ENCODE peak calls at places on chromosomes 3 and 15, in ten cellular contexts. One of them, this sample, is unnamed.

GRCh38 chr3:192819001-192819569 is 91.7 kb upstream of the FGF12 start:
- DNase-seq in progenitor cell of endocrine pancreas: no peak
- DNase-seq in A549: peak
- DNase-seq in thoracic aorta: no peak
- DNase-seq in Calu3: peak
- DNase-seq in CD4-positive, alpha-beta T cell: no peak
- DNase-seq in OCI-LY7: no peak
- DNase-seq in left lung: no peak
- DNase-seq in heart left ventricle: no peak
- DNase-seq in IMR-90: peak
- DNase-seq in this sample: no peak

GRCh38 chr3:150238995-150239612 is 169.0 kb upstream of the TSC22D2 start:
- DNase-seq in thoracic aorta: no peak
- DNase-seq in left lung: no peak
- DNase-seq in CD4-positive, alpha-beta T cell: no peak
- DNase-seq in heart left ventricle: no peak
- DNase-seq in OCI-LY7: no peak
- DNase-seq in A549: peak
- DNase-seq in Calu3: peak
- DNase-seq in IMR-90: no peak
- DNase-seq in progenitor cell of endocrine pancreas: no peak
- DNase-seq in this sample: no peak

GRCh38 chr15:78308422-78309021 is 9.1 kb upstream of the SKIC8 start:
- DNase-seq in A549: peak
- DNase-seq in progenitor cell of endocrine pancreas: peak
- DNase-seq in Calu3: peak
- DNase-seq in thoracic aorta: no peak
- DNase-seq in OCI-LY7: peak
- DNase-seq in IMR-90: peak
- DNase-seq in heart left ventricle: peak
- DNase-seq in left lung: peak
- DNase-seq in CD4-positive, alpha-beta T cell: peak
- DNase-seq in this sample: no peak

GRCh38 chr3:38837358-38837757 is 21.3 kb upstream of the SCN10A start:
- DNase-seq in left lung: no peak
- DNase-seq in thoracic aorta: no peak
- DNase-seq in heart left ventricle: no peak
- DNase-seq in Calu3: no peak
- DNase-seq in progenitor cell of endocrine pancreas: no peak
- DNase-seq in OCI-LY7: no peak
- DNase-seq in A549: no peak
- DNase-seq in IMR-90: no peak
- DNase-seq in CD4-positive, alpha-beta T cell: no peak
- DNase-seq in this sample: no peak

GRCh38 chr15:92821491-92822116 is 78.5 kb upstream of the CHD2 start:
- DNase-seq in heart left ventricle: no peak
- DNase-seq in A549: no peak
- DNase-seq in left lung: no peak
- DNase-seq in progenitor cell of endocrine pancreas: no peak
- DNase-seq in OCI-LY7: no peak
- DNase-seq in thoracic aorta: no peak
- DNase-seq in CD4-positive, alpha-beta T cell: no peak
- DNase-seq in IMR-90: peak
- DNase-seq in Calu3: no peak
- DNase-seq in this sample: no peak

GRCh38 chr3:7977245-7978103 is 524.1 kb upstream of the LMCD1 start:
- DNase-seq in left lung: no peak
- DNase-seq in CD4-positive, alpha-beta T cell: no peak
- DNase-seq in Calu3: peak
- DNase-seq in thoracic aorta: no peak
- DNase-seq in A549: peak
- DNase-seq in heart left ventricle: peak
- DNase-seq in IMR-90: no peak
- DNase-seq in OCI-LY7: peak
- DNase-seq in progenitor cell of endocrine pancreas: no peak
- DNase-seq in this sample: no peak

GRCh38 chr3:139772539-139773500 is 95.0 kb upstream of the NMNAT3 start:
- DNase-seq in CD4-positive, alpha-beta T cell: no peak
- DNase-seq in Calu3: peak
- DNase-seq in thoracic aorta: no peak
- DNase-seq in left lung: no peak
- DNase-seq in IMR-90: peak
- DNase-seq in A549: no peak
- DNase-seq in heart left ventricle: no peak
- DNase-seq in OCI-LY7: no peak
- DNase-seq in progenitor cell of endocrine pancreas: no peak
- DNase-seq in this sample: no peak

GRCh38 chr3:151625057-151625456 is 108.7 kb upstream of the AADACL2 start:
- DNase-seq in progenitor cell of endocrine pancreas: no peak
- DNase-seq in CD4-positive, alpha-beta T cell: no peak
- DNase-seq in left lung: no peak
- DNase-seq in A549: no peak
- DNase-seq in OCI-LY7: no peak
- DNase-seq in thoracic aorta: no peak
- DNase-seq in Calu3: no peak
- DNase-seq in heart left ventricle: no peak
- DNase-seq in IMR-90: no peak
- DNase-seq in this sample: no peak

DNA sequence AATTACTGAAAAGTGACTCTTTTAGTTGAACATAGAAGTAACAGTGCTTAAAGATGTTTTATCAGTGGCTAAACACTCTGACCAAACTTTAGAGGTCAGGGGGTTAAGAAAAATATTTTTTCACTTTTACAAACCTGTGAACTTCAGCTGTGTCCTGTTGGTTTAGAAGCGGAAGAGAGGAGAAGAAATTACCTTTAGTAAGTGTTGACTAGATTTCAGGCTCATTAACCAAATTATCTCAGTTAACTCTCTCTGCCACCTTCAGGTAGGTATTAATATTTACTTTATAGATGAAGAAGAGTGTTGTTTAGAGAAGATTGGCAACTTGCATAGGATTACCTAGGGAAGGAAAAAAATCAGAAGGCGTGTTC is 151.9 kb upstream of the CMC1 start:
- DNase-seq in Calu3: no peak
- DNase-seq in IMR-90: no peak
- DNase-seq in left lung: no peak
- DNase-seq in progenitor cell of endocrine pancreas: no peak
- DNase-seq in heart left ventricle: no peak
- DNase-seq in thoracic aorta: no peak
- DNase-seq in OCI-LY7: no peak
- DNase-seq in A549: no peak
- DNase-seq in CD4-positive, alpha-beta T cell: no peak
- DNase-seq in this sample: no peak
- TF ChIP-seq CTCF in Calu3: no peak
- TF ChIP-seq CTCF in IMR-90: no peak
- TF ChIP-seq CTCF in left lung: no peak
- TF ChIP-seq CTCF in progenitor cell of endocrine pancreas: no peak
- TF ChIP-seq CTCF in heart left ventricle: no peak
- TF ChIP-seq CTCF in thoracic aorta: no peak
- TF ChIP-seq CTCF in OCI-LY7: no peak
- TF ChIP-seq CTCF in A549: no peak
- TF ChIP-seq CTCF in CD4-positive, alpha-beta T cell: no peak
- TF ChIP-seq CTCF in this sample: no peak

GRCh38 chr3:17478673-17479072 is 263.8 kb downstream of the TBC1D5 start:
- DNase-seq in progenitor cell of endocrine pancreas: no peak
- DNase-seq in A549: peak
- DNase-seq in OCI-LY7: no peak
- DNase-seq in left lung: no peak
- DNase-seq in heart left ventricle: no peak
- DNase-seq in IMR-90: peak
- DNase-seq in thoracic aorta: no peak
- DNase-seq in CD4-positive, alpha-beta T cell: no peak
- DNase-seq in Calu3: no peak
- DNase-seq in this sample: no peak

GRCh38 chr3:17469520-17469919 is 272.9 kb downstream of the TBC1D5 start:
- DNase-seq in Calu3: no peak
- DNase-seq in OCI-LY7: no peak
- DNase-seq in IMR-90: no peak
- DNase-seq in CD4-positive, alpha-beta T cell: no peak
- DNase-seq in heart left ventricle: no peak
- DNase-seq in progenitor cell of endocrine pancreas: no peak
- DNase-seq in A549: no peak
- DNase-seq in left lung: no peak
- DNase-seq in thoracic aorta: no peak
- DNase-seq in this sample: no peak

GRCh38 chr3:17469954-17470353 is 272.5 kb downstream of the TBC1D5 start:
- DNase-seq in left lung: no peak
- DNase-seq in thoracic aorta: no peak
- DNase-seq in heart left ventricle: no peak
- DNase-seq in CD4-positive, alpha-beta T cell: no peak
- DNase-seq in OCI-LY7: no peak
- DNase-seq in progenitor cell of endocrine pancreas: no peak
- DNase-seq in A549: no peak
- DNase-seq in IMR-90: no peak
- DNase-seq in Calu3: no peak
- DNase-seq in this sample: no peak

DNA sequence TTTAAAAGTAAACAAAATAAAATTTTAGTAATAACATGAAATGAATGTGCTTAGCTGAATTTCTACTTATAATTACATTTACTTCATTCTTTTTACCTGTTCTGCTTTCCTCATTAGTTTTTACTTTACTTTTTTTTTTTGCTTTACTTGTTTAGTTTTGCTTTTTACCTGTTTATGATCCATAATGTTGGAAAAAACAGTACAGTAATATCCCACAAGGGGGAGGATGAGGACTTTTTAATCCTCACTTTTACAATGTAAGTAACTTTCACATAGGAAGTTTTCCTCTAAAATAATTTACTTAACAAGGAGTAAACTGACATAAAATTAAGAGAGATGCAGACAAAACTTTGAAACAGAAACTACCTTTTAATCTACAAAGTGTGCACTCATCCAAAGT is 268.7 kb downstream of the TBC1D5 start:
- DNase-seq in IMR-90: peak
- DNase-seq in Calu3: no peak
- DNase-seq in progenitor cell of endocrine pancreas: no peak
- DNase-seq in A549: no peak
- DNase-seq in heart left ventricle: no peak
- DNase-seq in OCI-LY7: no peak
- DNase-seq in CD4-positive, alpha-beta T cell: no peak
- DNase-seq in left lung: no peak
- DNase-seq in thoracic aorta: no peak
- DNase-seq in this sample: no peak
- TF ChIP-seq CTCF in IMR-90: peak
- TF ChIP-seq CTCF in Calu3: no peak
- TF ChIP-seq CTCF in progenitor cell of endocrine pancreas: no peak
- TF ChIP-seq CTCF in A549: peak
- TF ChIP-seq CTCF in heart left ventricle: peak
- TF ChIP-seq CTCF in OCI-LY7: no peak
- TF ChIP-seq CTCF in CD4-positive, alpha-beta T cell: no peak
- TF ChIP-seq CTCF in left lung: no peak
- TF ChIP-seq CTCF in thoracic aorta: peak
- TF ChIP-seq CTCF in this sample: no peak

GRCh38 chr15:21269121-21269520 is 171.2 kb downstream of the POTEB3 start:
- DNase-seq in OCI-LY7: no peak
- DNase-seq in left lung: peak
- DNase-seq in thoracic aorta: no peak
- DNase-seq in progenitor cell of endocrine pancreas: no peak
- DNase-seq in A549: no peak
- DNase-seq in Calu3: no peak
- DNase-seq in CD4-positive, alpha-beta T cell: no peak
- DNase-seq in heart left ventricle: peak
- DNase-seq in IMR-90: no peak
- DNase-seq in this sample: peak

GRCh38 chr15:21267686-21268395 is 172.5 kb downstream of the POTEB3 start:
- DNase-seq in thoracic aorta: no peak
- DNase-seq in IMR-90: no peak
- DNase-seq in progenitor cell of endocrine pancreas: no peak
- DNase-seq in left lung: no peak
- DNase-seq in heart left ventricle: no peak
- DNase-seq in A549: no peak
- DNase-seq in Calu3: no peak
- DNase-seq in CD4-positive, alpha-beta T cell: no peak
- DNase-seq in OCI-LY7: no peak
- DNase-seq in this sample: no peak

GRCh38 chr15:21267231-21267630 is 173.1 kb downstream of the POTEB3 start:
- DNase-seq in heart left ventricle: no peak
- DNase-seq in left lung: no peak
- DNase-seq in progenitor cell of endocrine pancreas: no peak
- DNase-seq in thoracic aorta: no peak
- DNase-seq in CD4-positive, alpha-beta T cell: no peak
- DNase-seq in A549: no peak
- DNase-seq in IMR-90: no peak
- DNase-seq in Calu3: no peak
- DNase-seq in OCI-LY7: no peak
- DNase-seq in this sample: no peak

DNA sequence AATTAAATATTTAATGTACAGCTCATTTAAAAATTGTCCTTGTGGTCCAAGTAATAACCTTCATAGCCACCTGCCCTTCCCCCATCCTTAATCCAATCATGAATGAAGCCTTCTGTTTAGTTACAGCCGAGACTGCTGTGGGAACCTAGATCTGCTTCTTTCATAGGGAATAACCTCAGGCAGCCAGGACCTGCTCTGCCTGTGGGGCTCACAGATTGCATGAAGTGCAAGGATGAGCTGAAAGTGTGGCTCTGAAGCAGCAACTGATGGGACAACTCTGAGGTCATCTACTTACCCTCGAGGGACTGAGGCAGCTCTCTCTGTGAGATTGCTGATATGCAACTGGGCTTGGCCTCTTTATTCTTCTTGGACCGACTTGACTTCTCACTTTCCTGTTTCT is 169.8 kb downstream of the POTEB3 start:
- DNase-seq in IMR-90: no peak
- DNase-seq in CD4-positive, alpha-beta T cell: no peak
- DNase-seq in Calu3: no peak
- DNase-seq in left lung: no peak
- DNase-seq in OCI-LY7: no peak
- DNase-seq in heart left ventricle: peak
- DNase-seq in progenitor cell of endocrine pancreas: no peak
- DNase-seq in A549: no peak
- DNase-seq in thoracic aorta: no peak
- DNase-seq in this sample: no peak
- TF ChIP-seq CTCF in IMR-90: no peak
- TF ChIP-seq CTCF in CD4-positive, alpha-beta T cell: no peak
- TF ChIP-seq CTCF in Calu3: no peak
- TF ChIP-seq CTCF in left lung: no peak
- TF ChIP-seq CTCF in OCI-LY7: no peak
- TF ChIP-seq CTCF in heart left ventricle: no peak
- TF ChIP-seq CTCF in progenitor cell of endocrine pancreas: no peak
- TF ChIP-seq CTCF in A549: no peak
- TF ChIP-seq CTCF in thoracic aorta: no peak
- TF ChIP-seq CTCF in this sample: no peak

DNA sequence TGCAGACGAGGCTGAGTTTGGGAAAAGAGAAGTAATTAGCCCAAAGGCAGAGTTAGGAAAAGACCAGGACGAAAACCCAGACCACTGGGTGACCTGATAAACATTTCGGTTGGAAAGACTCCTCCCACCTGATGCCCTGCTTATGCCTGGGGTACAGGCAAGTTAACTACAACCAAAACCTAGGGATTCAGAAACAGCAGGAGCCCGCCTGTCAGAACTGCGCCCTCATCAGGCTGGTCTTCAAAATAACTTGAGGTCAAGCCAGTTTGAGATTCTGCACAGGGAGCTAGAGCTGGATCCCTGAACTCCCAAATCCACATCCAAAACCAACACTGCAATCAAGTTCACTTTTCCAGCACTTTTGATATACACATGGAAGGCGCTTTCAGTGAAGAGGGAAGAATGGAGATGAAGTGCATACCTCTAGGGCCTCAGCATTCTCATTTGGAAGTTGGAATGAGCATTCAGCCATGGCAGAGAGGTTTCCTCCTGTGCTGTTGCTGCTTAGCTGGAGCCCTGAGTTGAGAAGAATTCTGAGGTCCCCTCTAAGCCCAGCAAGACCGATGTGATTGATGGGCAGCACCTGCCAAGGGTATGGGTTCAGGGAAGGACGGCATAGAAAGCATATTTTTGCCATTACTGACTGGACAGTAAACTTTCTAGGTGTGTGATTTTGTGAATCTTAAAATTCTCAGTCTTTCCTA is 11.6 kb downstream of the TSEN2 start:
- DNase-seq in left lung: no peak
- DNase-seq in progenitor cell of endocrine pancreas: no peak
- DNase-seq in Calu3: no peak
- DNase-seq in heart left ventricle: no peak
- DNase-seq in CD4-positive, alpha-beta T cell: no peak
- DNase-seq in thoracic aorta: no peak
- DNase-seq in IMR-90: no peak
- DNase-seq in OCI-LY7: no peak
- DNase-seq in A549: no peak
- DNase-seq in this sample: no peak
- TF ChIP-seq CTCF in left lung: no peak
- TF ChIP-seq CTCF in progenitor cell of endocrine pancreas: peak
- TF ChIP-seq CTCF in Calu3: no peak
- TF ChIP-seq CTCF in heart left ventricle: no peak
- TF ChIP-seq CTCF in CD4-positive, alpha-beta T cell: no peak
- TF ChIP-seq CTCF in thoracic aorta: no peak
- TF ChIP-seq CTCF in IMR-90: no peak
- TF ChIP-seq CTCF in OCI-LY7: peak
- TF ChIP-seq CTCF in A549: peak
- TF ChIP-seq CTCF in this sample: no peak

This sample was measured in omental fat pad.